ENCODE peak calls at places on chromosomes 1 and 21, in seven cellular contexts. One of them, this sample, is unnamed. For H3K36me3, the result is how much of the 10 kb centered on the place peaks cover.

GRCh38 chr1:242623751-242624150 is 99.3 kb upstream of the PLD5 start:
- DNase-seq in SJSA1: no peak
- DNase-seq in neural progenitor cell: no peak
- DNase-seq in left ventricle myocardium inferior: no peak
- DNase-seq in pancreas: no peak
- DNase-seq in CD8-positive, alpha-beta T cell: no peak
- DNase-seq in esophagus squamous epithelium: no peak
- DNase-seq in this sample: no peak

GRCh38 chr1:55329091-55329490 is 113.9 kb upstream of the USP24 start:
- DNase-seq in neural progenitor cell: no peak
- DNase-seq in left ventricle myocardium inferior: peak
- DNase-seq in esophagus squamous epithelium: no peak
- DNase-seq in pancreas: no peak
- DNase-seq in CD8-positive, alpha-beta T cell: no peak
- DNase-seq in SJSA1: no peak
- DNase-seq in this sample: no peak

GRCh38 chr1:33660244-33660643 is 187.8 kb downstream of the ZSCAN20 start:
- DNase-seq in neural progenitor cell: no peak
- DNase-seq in SJSA1: no peak
- DNase-seq in esophagus squamous epithelium: no peak
- DNase-seq in pancreas: no peak
- DNase-seq in left ventricle myocardium inferior: no peak
- DNase-seq in CD8-positive, alpha-beta T cell: no peak
- DNase-seq in this sample: no peak

GRCh38 chr1:94962745-94963265 is 35.9 kb upstream of the CNN3 start:
- DNase-seq in CD8-positive, alpha-beta T cell: peak
- DNase-seq in pancreas: peak
- DNase-seq in esophagus squamous epithelium: no peak
- DNase-seq in left ventricle myocardium inferior: no peak
- DNase-seq in neural progenitor cell: no peak
- DNase-seq in SJSA1: no peak
- DNase-seq in this sample: peak

GRCh38 chr21:34707876-34708325 is 39.1 kb downstream of the CLIC6 start:
- DNase-seq in CD8-positive, alpha-beta T cell: peak
- DNase-seq in pancreas: no peak
- DNase-seq in left ventricle myocardium inferior: no peak
- DNase-seq in SJSA1: no peak
- DNase-seq in esophagus squamous epithelium: no peak
- DNase-seq in neural progenitor cell: no peak
- DNase-seq in this sample: no peak

GRCh38 chr1:100361249-100362089 is 9.2 kb downstream of the CDC14A start:
- DNase-seq in SJSA1: no peak
- DNase-seq in neural progenitor cell: peak
- DNase-seq in CD8-positive, alpha-beta T cell: no peak
- DNase-seq in esophagus squamous epithelium: no peak
- DNase-seq in left ventricle myocardium inferior: no peak
- DNase-seq in pancreas: no peak
- DNase-seq in this sample: no peak

GRCh38 chr1:20158358-20159070 is 19.4 kb downstream of the PLA2G2F start:
- DNase-seq in neural progenitor cell: no peak
- DNase-seq in left ventricle myocardium inferior: no peak
- DNase-seq in CD8-positive, alpha-beta T cell: no peak
- DNase-seq in SJSA1: no peak
- DNase-seq in pancreas: no peak
- DNase-seq in esophagus squamous epithelium: no peak
- DNase-seq in this sample: no peak

GRCh38 chr1:72037745-72038343 is 244.5 kb downstream of the NEGR1 start:
- DNase-seq in left ventricle myocardium inferior: no peak
- DNase-seq in esophagus squamous epithelium: no peak
- DNase-seq in SJSA1: no peak
- DNase-seq in neural progenitor cell: peak
- DNase-seq in pancreas: peak
- DNase-seq in CD8-positive, alpha-beta T cell: peak
- DNase-seq in this sample: no peak

GRCh38 chr21:17527240-17527639 is 14.4 kb downstream of the CXADR start:
- DNase-seq in esophagus squamous epithelium: no peak
- DNase-seq in pancreas: no peak
- DNase-seq in neural progenitor cell: no peak
- DNase-seq in SJSA1: no peak
- DNase-seq in CD8-positive, alpha-beta T cell: no peak
- DNase-seq in left ventricle myocardium inferior: no peak
- DNase-seq in this sample: no peak

GRCh38 chr1:69693921-69694320 is 126.2 kb downstream of the LRRC7 start:
- DNase-seq in esophagus squamous epithelium: no peak
- DNase-seq in SJSA1: no peak
- DNase-seq in CD8-positive, alpha-beta T cell: no peak
- DNase-seq in pancreas: no peak
- DNase-seq in left ventricle myocardium inferior: no peak
- DNase-seq in neural progenitor cell: no peak
- DNase-seq in this sample: no peak

GRCh38 chr1:112911506-112911905 is 44.5 kb downstream of the SLC16A1 start:
- DNase-seq in pancreas: no peak
- DNase-seq in CD8-positive, alpha-beta T cell: no peak
- DNase-seq in SJSA1: no peak
- DNase-seq in esophagus squamous epithelium: no peak
- DNase-seq in left ventricle myocardium inferior: no peak
- DNase-seq in neural progenitor cell: peak
- DNase-seq in this sample: no peak

GRCh38 chr1:17550684-17551584 is 11.4 kb downstream of the ARHGEF10L start:
- DNase-seq in SJSA1: no peak
- DNase-seq in esophagus squamous epithelium: no peak
- DNase-seq in pancreas: no peak
- DNase-seq in neural progenitor cell: no peak
- DNase-seq in left ventricle myocardium inferior: no peak
- DNase-seq in CD8-positive, alpha-beta T cell: no peak
- DNase-seq in this sample: no peak

GRCh38 chr21:46393941-46394818 is 64.5 kb upstream of the DIP2A start:
- DNase-seq in neural progenitor cell: no peak
- DNase-seq in SJSA1: no peak
- DNase-seq in left ventricle myocardium inferior: no peak
- DNase-seq in esophagus squamous epithelium: no peak
- DNase-seq in CD8-positive, alpha-beta T cell: no peak
- DNase-seq in pancreas: no peak
- DNase-seq in this sample: peak

GRCh38 chr21:46392921-46393320 is 65.8 kb upstream of the DIP2A start:
- DNase-seq in pancreas: no peak
- DNase-seq in esophagus squamous epithelium: no peak
- DNase-seq in SJSA1: no peak
- DNase-seq in neural progenitor cell: no peak
- DNase-seq in CD8-positive, alpha-beta T cell: no peak
- DNase-seq in left ventricle myocardium inferior: peak
- DNase-seq in this sample: no peak

GRCh38 chr21:46393451-46393940 is 65.2 kb upstream of the DIP2A start:
- DNase-seq in SJSA1: no peak
- DNase-seq in esophagus squamous epithelium: no peak
- DNase-seq in left ventricle myocardium inferior: no peak
- DNase-seq in pancreas: no peak
- DNase-seq in neural progenitor cell: no peak
- DNase-seq in CD8-positive, alpha-beta T cell: no peak
- DNase-seq in this sample: no peak

GRCh38 chr21:46390603-46391545 is 66.9 kb downstream of the PCNT start:
- DNase-seq in CD8-positive, alpha-beta T cell: no peak
- DNase-seq in esophagus squamous epithelium: no peak
- DNase-seq in SJSA1: no peak
- DNase-seq in neural progenitor cell: no peak
- DNase-seq in left ventricle myocardium inferior: no peak
- DNase-seq in pancreas: no peak
- DNase-seq in this sample: no peak

GRCh38 chr21:46391773-46392172 is 66.9 kb upstream of the DIP2A start:
- DNase-seq in left ventricle myocardium inferior: no peak
- DNase-seq in pancreas: no peak
- DNase-seq in esophagus squamous epithelium: no peak
- DNase-seq in CD8-positive, alpha-beta T cell: no peak
- DNase-seq in SJSA1: no peak
- DNase-seq in neural progenitor cell: no peak
- DNase-seq in this sample: no peak
- H3K36me3 ChIP-seq in left ventricle myocardium inferior: half or more
- H3K36me3 ChIP-seq in pancreas: under half
- H3K36me3 ChIP-seq in esophagus squamous epithelium: half or more
- H3K36me3 ChIP-seq in CD8-positive, alpha-beta T cell: under half
- H3K36me3 ChIP-seq in SJSA1: half or more
- H3K36me3 ChIP-seq in neural progenitor cell: under half
- H3K36me3 ChIP-seq in this sample: under half

GRCh38 chr1:62448221-62448933 is 11.5 kb downstream of the USP1 start:
- DNase-seq in SJSA1: no peak
- DNase-seq in CD8-positive, alpha-beta T cell: no peak
- DNase-seq in pancreas: no peak
- DNase-seq in left ventricle myocardium inferior: no peak
- DNase-seq in esophagus squamous epithelium: no peak
- DNase-seq in neural progenitor cell: no peak
- DNase-seq in this sample: no peak
- H3K36me3 ChIP-seq in SJSA1: half or more
- H3K36me3 ChIP-seq in CD8-positive, alpha-beta T cell: under half
- H3K36me3 ChIP-seq in pancreas: under half
- H3K36me3 ChIP-seq in left ventricle myocardium inferior: half or more
- H3K36me3 ChIP-seq in esophagus squamous epithelium: half or more
- H3K36me3 ChIP-seq in neural progenitor cell: half or more
- H3K36me3 ChIP-seq in this sample: half or more

GRCh38 chr1:158093376-158093775 is 87.3 kb upstream of the CD1D start:
- DNase-seq in pancreas: no peak
- DNase-seq in SJSA1: no peak
- DNase-seq in CD8-positive, alpha-beta T cell: no peak
- DNase-seq in esophagus squamous epithelium: no peak
- DNase-seq in left ventricle myocardium inferior: no peak
- DNase-seq in neural progenitor cell: no peak
- DNase-seq in this sample: no peak
- H3K36me3 ChIP-seq in pancreas: under half
- H3K36me3 ChIP-seq in SJSA1: half or more
- H3K36me3 ChIP-seq in CD8-positive, alpha-beta T cell: under half
- H3K36me3 ChIP-seq in esophagus squamous epithelium: half or more
- H3K36me3 ChIP-seq in left ventricle myocardium inferior: half or more
- H3K36me3 ChIP-seq in neural progenitor cell: under half
- H3K36me3 ChIP-seq in this sample: half or more

DNA sequence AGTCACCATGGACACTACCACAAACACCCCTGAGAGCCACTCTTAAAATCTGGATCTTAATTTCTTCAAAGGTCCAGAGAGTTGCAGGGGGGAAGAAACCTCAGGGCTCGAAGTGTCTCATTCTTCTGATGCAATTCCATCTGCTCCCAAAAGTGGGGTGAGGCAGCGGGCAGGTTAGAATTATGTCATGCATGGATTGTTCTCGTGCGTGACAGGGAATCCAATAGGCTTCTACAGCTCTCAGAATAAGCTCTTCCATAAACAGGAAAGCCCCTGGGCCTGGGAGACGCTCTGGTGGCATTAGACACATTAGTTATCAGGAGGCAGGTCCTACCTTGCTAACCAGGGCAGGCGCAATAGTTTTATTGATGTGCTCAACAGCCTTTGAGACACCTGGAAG is 8.4 kb downstream of the ENO1 start:
- DNase-seq in pancreas: no peak
- DNase-seq in left ventricle myocardium inferior: no peak
- DNase-seq in CD8-positive, alpha-beta T cell: no peak
- DNase-seq in neural progenitor cell: no peak
- DNase-seq in esophagus squamous epithelium: no peak
- DNase-seq in SJSA1: no peak
- DNase-seq in this sample: no peak
- H3K36me3 ChIP-seq in pancreas: half or more
- H3K36me3 ChIP-seq in left ventricle myocardium inferior: half or more
- H3K36me3 ChIP-seq in CD8-positive, alpha-beta T cell: half or more
- H3K36me3 ChIP-seq in neural progenitor cell: under half
- H3K36me3 ChIP-seq in esophagus squamous epithelium: half or more
- H3K36me3 ChIP-seq in SJSA1: half or more
- H3K36me3 ChIP-seq in this sample: under half

DNA sequence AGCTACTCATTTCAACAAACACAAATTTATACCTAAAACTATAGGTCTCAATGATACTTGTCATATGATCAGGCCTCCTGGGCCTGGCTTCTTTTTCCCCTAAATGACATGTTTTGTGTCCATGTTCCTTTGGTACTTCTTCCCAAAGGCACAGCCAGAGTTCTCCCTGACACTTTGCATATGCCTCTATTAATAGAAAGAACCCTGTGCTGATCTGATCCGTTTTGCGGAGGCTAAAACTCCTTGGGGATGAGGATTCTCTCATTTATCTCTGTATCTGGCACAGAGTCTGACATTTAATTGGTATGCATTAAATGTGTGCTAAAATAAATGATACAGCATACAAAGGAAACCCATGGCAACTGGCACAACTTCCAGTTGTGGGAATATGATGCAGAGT is 11.5 kb downstream of the ATPAF1 start:
- DNase-seq in neural progenitor cell: no peak
- DNase-seq in SJSA1: no peak
- DNase-seq in left ventricle myocardium inferior: no peak
- DNase-seq in CD8-positive, alpha-beta T cell: no peak
- DNase-seq in pancreas: no peak
- DNase-seq in esophagus squamous epithelium: no peak
- DNase-seq in this sample: no peak
- H3K36me3 ChIP-seq in neural progenitor cell: under half
- H3K36me3 ChIP-seq in SJSA1: half or more
- H3K36me3 ChIP-seq in left ventricle myocardium inferior: half or more
- H3K36me3 ChIP-seq in CD8-positive, alpha-beta T cell: under half
- H3K36me3 ChIP-seq in pancreas: under half
- H3K36me3 ChIP-seq in esophagus squamous epithelium: half or more
- H3K36me3 ChIP-seq in this sample: under half

GRCh38 chr1:35185200-35185599 is 7.7 kb downstream of the SFPQ start:
- DNase-seq in esophagus squamous epithelium: no peak
- DNase-seq in SJSA1: no peak
- DNase-seq in pancreas: no peak
- DNase-seq in CD8-positive, alpha-beta T cell: no peak
- DNase-seq in left ventricle myocardium inferior: no peak
- DNase-seq in neural progenitor cell: no peak
- DNase-seq in this sample: no peak

GRCh38 chr1:35184495-35185199 is 8.3 kb downstream of the SFPQ start:
- DNase-seq in neural progenitor cell: no peak
- DNase-seq in esophagus squamous epithelium: no peak
- DNase-seq in left ventricle myocardium inferior: no peak
- DNase-seq in pancreas: no peak
- DNase-seq in SJSA1: no peak
- DNase-seq in CD8-positive, alpha-beta T cell: no peak
- DNase-seq in this sample: no peak

GRCh38 chr1:35188578-35189392 is 4.2 kb downstream of the SFPQ start:
- DNase-seq in pancreas: no peak
- DNase-seq in neural progenitor cell: no peak
- DNase-seq in SJSA1: no peak
- DNase-seq in CD8-positive, alpha-beta T cell: no peak
- DNase-seq in left ventricle myocardium inferior: no peak
- DNase-seq in esophagus squamous epithelium: no peak
- DNase-seq in this sample: no peak

GRCh38 chr1:35187816-35188342 is 5.1 kb downstream of the SFPQ start:
- DNase-seq in SJSA1: no peak
- DNase-seq in CD8-positive, alpha-beta T cell: no peak
- DNase-seq in left ventricle myocardium inferior: no peak
- DNase-seq in esophagus squamous epithelium: no peak
- DNase-seq in neural progenitor cell: no peak
- DNase-seq in pancreas: no peak
- DNase-seq in this sample: no peak

DNA sequence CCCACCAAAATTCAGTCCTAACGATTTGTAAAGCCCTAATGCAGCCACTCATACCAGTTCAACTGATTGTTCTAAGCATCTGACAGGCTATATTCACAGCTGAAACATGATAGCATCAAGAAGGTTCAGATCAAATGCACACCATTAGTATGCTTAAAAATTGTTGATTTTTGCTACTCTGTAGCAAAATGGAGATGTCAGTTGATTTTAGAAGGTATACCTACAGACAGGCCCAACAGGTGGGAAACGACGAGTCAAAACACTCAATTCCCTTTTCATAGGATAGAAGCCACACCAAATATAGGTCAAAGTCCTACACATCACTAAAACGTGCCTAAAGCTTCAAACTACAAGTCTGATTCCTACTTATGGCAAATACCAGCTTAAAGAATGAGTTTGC is 6.7 kb downstream of the SFPQ start:
- DNase-seq in pancreas: no peak
- DNase-seq in left ventricle myocardium inferior: no peak
- DNase-seq in esophagus squamous epithelium: no peak
- DNase-seq in CD8-positive, alpha-beta T cell: no peak
- DNase-seq in neural progenitor cell: no peak
- DNase-seq in SJSA1: no peak
- DNase-seq in this sample: no peak
- H3K36me3 ChIP-seq in pancreas: half or more
- H3K36me3 ChIP-seq in left ventricle myocardium inferior: half or more
- H3K36me3 ChIP-seq in esophagus squamous epithelium: half or more
- H3K36me3 ChIP-seq in CD8-positive, alpha-beta T cell: half or more
- H3K36me3 ChIP-seq in neural progenitor cell: half or more
- H3K36me3 ChIP-seq in SJSA1: half or more
- H3K36me3 ChIP-seq in this sample: under half

This sample was measured in adrenal gland.